ENCODE peak calls at places on chromosomes 12 and 14, in nine cellular contexts. B, M, P, O, C, S, D, V and Z are unnamed samples.
A peak's percentile ranks its signal among the peaks of the same experiment; 100 is the strongest.

GRCh38 chr12:129961111-129961510 is 57.3 kb upstream of the TMEM132D start:
- DNase-seq in B (no peak), M (no peak), P (no peak), O (peak; percentile 1), C (peak; percentile 56), S (peak; percentile 0), D (peak; percentile 49), V (no peak), Z (no peak)

GRCh38 chr12:990308-990648 is 745 bp upstream of the ERC1 start:
- DNase-seq in B (no peak), M (no peak), P (peak; percentile 63), O (peak; percentile 79), C (peak; percentile 50), S (peak; percentile 88), D (peak; percentile 86), V (peak; percentile 72), Z (no peak)

GRCh38 chr14:92719890-92720323 is 28.5 kb downstream of the LGMN start:
- DNase-seq in B (no peak), M (no peak), P (peak; percentile 45), O (no peak), C (peak; percentile 6), S (peak; percentile 37), D (peak; percentile 2), V (no peak), Z (no peak)

GRCh38 chr12:45349911-45350310 is 134.0 kb downstream of the ANO6 start:
- DNase-seq in B (no peak), M (no peak), P (no peak), O (peak; percentile 61), C (no peak), S (peak; percentile 29), D (peak; percentile 36), V (peak; percentile 47), Z (no peak)

GRCh38 chr12:112980491-112981158 is 2.3 kb downstream of the OAS2 start:
- DNase-seq in B (no peak), M (no peak), P (no peak), O (no peak), C (no peak), S (no peak), D (no peak), V (no peak), Z (no peak)

GRCh38 chr12:51171884-51172514 is 936 bp downstream of the TFCP2 start:
- DNase-seq in B (no peak), M (peak; percentile 35), P (no peak), O (peak; percentile 42), C (peak; percentile 20), S (peak; percentile 58), D (peak; percentile 55), V (peak; percentile 37), Z (no peak)

GRCh38 chr12:76028649-76029277 is 2.8 kb downstream of the PHLDA1 start:
- DNase-seq in B (no peak), M (no peak), P (no peak), O (no peak), C (no peak), S (peak; percentile 32), D (peak; percentile 40), V (peak; percentile 38), Z (no peak)

GRCh38 chr12:3097186-3097804 is 20.1 kb downstream of the TSPAN9 start:
- DNase-seq in B (no peak), M (peak; percentile 23), P (peak; percentile 45), O (peak; percentile 83), C (peak; percentile 90), S (no peak), D (peak; percentile 41), V (peak; percentile 90), Z (no peak)